ENCODE peak calls at places on chromosomes 12 and 14, in eight cellular contexts. One of them, this sample, is unnamed.

GRCh38 chr14:53032161-53032803 is 81.4 kb upstream of the FERMT2 start:
- DNase-seq in cardiac fibroblast: peak; percentile 93
- DNase-seq in sigmoid colon: peak; percentile 66
- DNase-seq in bronchial epithelial cell: peak; percentile 77
- DNase-seq in cardiac muscle cell: peak; percentile 87
- DNase-seq in astrocyte of the spinal cord: peak; percentile 86
- DNase-seq in fibroblast of lung: peak; percentile 94
- DNase-seq in neural progenitor cell: peak; percentile 34
- DNase-seq in this sample: peak; percentile 56

GRCh38 chr12:127401005-127401404 is 866.0 kb upstream of the TMEM132C start:
- DNase-seq in cardiac fibroblast: peak; percentile 65
- DNase-seq in sigmoid colon: no peak
- DNase-seq in bronchial epithelial cell: no peak
- DNase-seq in cardiac muscle cell: no peak
- DNase-seq in astrocyte of the spinal cord: peak; percentile 32
- DNase-seq in fibroblast of lung: peak; percentile 75
- DNase-seq in neural progenitor cell: no peak
- DNase-seq in this sample: no peak

GRCh38 chr12:10607885-10608458 is 5.4 kb downstream of the MAGOHB start:
- DNase-seq in cardiac fibroblast: peak; percentile 42
- DNase-seq in sigmoid colon: no peak
- DNase-seq in bronchial epithelial cell: peak; percentile 10
- DNase-seq in cardiac muscle cell: peak; percentile 28
- DNase-seq in astrocyte of the spinal cord: peak; percentile 29
- DNase-seq in fibroblast of lung: peak; percentile 11
- DNase-seq in neural progenitor cell: no peak
- DNase-seq in this sample: no peak

GRCh38 chr12:32170437-32170998 is 63.9 kb downstream of the BICD1 start:
- DNase-seq in cardiac fibroblast: no peak
- DNase-seq in sigmoid colon: no peak
- DNase-seq in bronchial epithelial cell: no peak
- DNase-seq in cardiac muscle cell: no peak
- DNase-seq in astrocyte of the spinal cord: no peak
- DNase-seq in fibroblast of lung: no peak
- DNase-seq in neural progenitor cell: no peak
- DNase-seq in this sample: no peak

GRCh38 chr14:101077511-101078074 is 174.1 kb upstream of the RTL1 start:
- DNase-seq in cardiac fibroblast: no peak
- DNase-seq in sigmoid colon: peak; percentile 57
- DNase-seq in bronchial epithelial cell: no peak
- DNase-seq in cardiac muscle cell: peak; percentile 50
- DNase-seq in astrocyte of the spinal cord: no peak
- DNase-seq in fibroblast of lung: peak; percentile 68
- DNase-seq in neural progenitor cell: peak; percentile 53
- DNase-seq in this sample: no peak

GRCh38 chr12:38544357-38545066 is 227.9 kb downstream of the ALG10B start:
- DNase-seq in cardiac fibroblast: no peak
- DNase-seq in sigmoid colon: no peak
- DNase-seq in bronchial epithelial cell: no peak
- DNase-seq in cardiac muscle cell: no peak
- DNase-seq in astrocyte of the spinal cord: no peak
- DNase-seq in fibroblast of lung: no peak
- DNase-seq in neural progenitor cell: peak; percentile 68
- DNase-seq in this sample: no peak

GRCh38 chr12:132761032-132761910 is at the start of gene ANKLE2:
- DNase-seq in cardiac fibroblast: peak; percentile 84
- DNase-seq in sigmoid colon: peak; percentile 78
- DNase-seq in bronchial epithelial cell: peak; percentile 35
- DNase-seq in cardiac muscle cell: peak; percentile 78
- DNase-seq in astrocyte of the spinal cord: peak; percentile 81
- DNase-seq in fibroblast of lung: peak; percentile 80
- DNase-seq in neural progenitor cell: peak; percentile 88
- DNase-seq in this sample: peak; percentile 20

GRCh38 chr12:121325922-121326396 is 26.3 kb downstream of the ANAPC5 start:
- DNase-seq in cardiac fibroblast: no peak
- DNase-seq in sigmoid colon: no peak
- DNase-seq in bronchial epithelial cell: no peak
- DNase-seq in cardiac muscle cell: peak; percentile 11
- DNase-seq in astrocyte of the spinal cord: no peak
- DNase-seq in fibroblast of lung: no peak
- DNase-seq in neural progenitor cell: no peak
- DNase-seq in this sample: no peak

GRCh38 chr12:62763319-62763718 is 171.6 kb downstream of the PPM1H start:
- DNase-seq in cardiac fibroblast: no peak
- DNase-seq in sigmoid colon: no peak
- DNase-seq in bronchial epithelial cell: no peak
- DNase-seq in cardiac muscle cell: no peak
- DNase-seq in astrocyte of the spinal cord: no peak
- DNase-seq in fibroblast of lung: no peak
- DNase-seq in neural progenitor cell: no peak
- DNase-seq in this sample: no peak

GRCh38 chr12:117012189-117012805 is 86.9 kb downstream of the TESC start:
- DNase-seq in cardiac fibroblast: peak; percentile 64
- DNase-seq in sigmoid colon: no peak
- DNase-seq in bronchial epithelial cell: peak; percentile 20
- DNase-seq in cardiac muscle cell: no peak
- DNase-seq in astrocyte of the spinal cord: peak; percentile 45
- DNase-seq in fibroblast of lung: peak; percentile 50
- DNase-seq in neural progenitor cell: no peak
- DNase-seq in this sample: no peak

GRCh38 chr14:92207012-92207927 is 85.5 kb downstream of the CPSF2 start:
- DNase-seq in cardiac fibroblast: no peak
- DNase-seq in sigmoid colon: no peak
- DNase-seq in bronchial epithelial cell: no peak
- DNase-seq in cardiac muscle cell: no peak
- DNase-seq in astrocyte of the spinal cord: no peak
- DNase-seq in fibroblast of lung: no peak
- DNase-seq in neural progenitor cell: peak; percentile 44
- DNase-seq in this sample: no peak

GRCh38 chr12:95022477-95022876 is 19.0 kb upstream of the NDUFA12 start:
- DNase-seq in cardiac fibroblast: no peak
- DNase-seq in sigmoid colon: no peak
- DNase-seq in bronchial epithelial cell: no peak
- DNase-seq in cardiac muscle cell: no peak
- DNase-seq in astrocyte of the spinal cord: no peak
- DNase-seq in fibroblast of lung: no peak
- DNase-seq in neural progenitor cell: no peak
- DNase-seq in this sample: no peak
- TF ChIP-seq CTCF in cardiac fibroblast: no peak
- TF ChIP-seq CTCF in sigmoid colon: no peak
- TF ChIP-seq CTCF in bronchial epithelial cell: no peak
- TF ChIP-seq CTCF in cardiac muscle cell: no peak
- TF ChIP-seq CTCF in astrocyte of the spinal cord: no peak
- TF ChIP-seq CTCF in fibroblast of lung: no peak
- TF ChIP-seq CTCF in neural progenitor cell: no peak
- TF ChIP-seq CTCF in this sample: no peak

DNA sequence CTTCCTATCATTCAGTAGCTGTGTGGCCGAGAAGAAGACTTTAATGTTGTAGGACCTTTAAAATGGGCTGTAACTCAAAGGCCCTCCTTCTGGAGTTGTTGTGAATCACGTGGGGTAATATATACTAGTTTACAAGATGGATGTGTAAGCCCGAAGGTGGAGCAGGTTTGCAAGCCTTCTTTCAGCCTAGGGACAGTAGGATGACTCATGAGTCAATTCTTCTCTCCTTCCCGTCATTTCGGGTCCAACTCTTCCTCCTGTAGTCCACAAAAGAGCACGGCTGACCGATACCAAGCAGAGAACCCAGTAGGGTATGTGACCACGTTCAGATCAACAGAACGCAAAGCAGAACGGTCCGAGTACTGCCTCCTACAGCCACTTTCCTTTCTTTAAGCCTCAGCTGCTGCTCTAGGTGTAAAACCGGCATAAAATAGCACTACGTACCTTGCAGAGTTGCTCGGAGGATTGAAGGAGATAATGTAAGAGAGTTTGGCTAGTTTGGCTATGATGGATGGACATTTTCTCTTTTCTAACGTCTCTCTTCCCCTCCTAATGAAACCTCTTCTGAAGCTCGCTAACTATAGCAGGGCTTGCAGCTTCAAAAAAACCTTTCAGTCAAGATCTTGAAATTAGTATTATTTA is 1.3 kb upstream of the RASSF3 start:
- DNase-seq in cardiac fibroblast: peak; percentile 66
- DNase-seq in sigmoid colon: no peak
- DNase-seq in bronchial epithelial cell: peak; percentile 85
- DNase-seq in cardiac muscle cell: peak; percentile 49
- DNase-seq in astrocyte of the spinal cord: peak; percentile 56
- DNase-seq in fibroblast of lung: peak; percentile 61
- DNase-seq in neural progenitor cell: peak; percentile 33
- DNase-seq in this sample: no peak
- TF ChIP-seq CTCF in cardiac fibroblast: no peak
- TF ChIP-seq CTCF in sigmoid colon: no peak
- TF ChIP-seq CTCF in bronchial epithelial cell: no peak
- TF ChIP-seq CTCF in cardiac muscle cell: peak; percentile 20
- TF ChIP-seq CTCF in astrocyte of the spinal cord: peak; percentile 28
- TF ChIP-seq CTCF in fibroblast of lung: peak; percentile 16
- TF ChIP-seq CTCF in neural progenitor cell: no peak
- TF ChIP-seq CTCF in this sample: peak; percentile 5

GRCh38 chr14:86055512-86055911 is 525.6 kb downstream of the FLRT2 start:
- DNase-seq in cardiac fibroblast: peak; percentile 4
- DNase-seq in sigmoid colon: no peak
- DNase-seq in bronchial epithelial cell: peak; percentile 42
- DNase-seq in cardiac muscle cell: peak; percentile 2
- DNase-seq in astrocyte of the spinal cord: peak; percentile 18
- DNase-seq in fibroblast of lung: peak; percentile 3
- DNase-seq in neural progenitor cell: peak; percentile 35
- DNase-seq in this sample: no peak
- TF ChIP-seq CTCF in cardiac fibroblast: no peak
- TF ChIP-seq CTCF in sigmoid colon: no peak
- TF ChIP-seq CTCF in bronchial epithelial cell: peak; percentile 11
- TF ChIP-seq CTCF in cardiac muscle cell: no peak
- TF ChIP-seq CTCF in astrocyte of the spinal cord: peak; percentile 21
- TF ChIP-seq CTCF in fibroblast of lung: peak; percentile 9
- TF ChIP-seq CTCF in neural progenitor cell: peak; percentile 43
- TF ChIP-seq CTCF in this sample: peak; percentile 1

GRCh38 chr12:122980192-122981035 is at the start of gene ARL6IP4:
- DNase-seq in cardiac fibroblast: peak; percentile 61
- DNase-seq in sigmoid colon: no peak
- DNase-seq in bronchial epithelial cell: peak; percentile 16
- DNase-seq in cardiac muscle cell: peak; percentile 76
- DNase-seq in astrocyte of the spinal cord: peak; percentile 61
- DNase-seq in fibroblast of lung: peak; percentile 64
- DNase-seq in neural progenitor cell: peak; percentile 80
- DNase-seq in this sample: no peak

GRCh38 chr12:122982494-122982850 is 2.0 kb downstream of the ARL6IP4 start:
- DNase-seq in cardiac fibroblast: no peak
- DNase-seq in sigmoid colon: no peak
- DNase-seq in bronchial epithelial cell: no peak
- DNase-seq in cardiac muscle cell: no peak
- DNase-seq in astrocyte of the spinal cord: no peak
- DNase-seq in fibroblast of lung: no peak
- DNase-seq in neural progenitor cell: no peak
- DNase-seq in this sample: no peak

GRCh38 chr12:122981587-122982493 is 1.4 kb downstream of the ARL6IP4 start:
- DNase-seq in cardiac fibroblast: no peak
- DNase-seq in sigmoid colon: no peak
- DNase-seq in bronchial epithelial cell: no peak
- DNase-seq in cardiac muscle cell: no peak
- DNase-seq in astrocyte of the spinal cord: no peak
- DNase-seq in fibroblast of lung: peak; percentile 4
- DNase-seq in neural progenitor cell: no peak
- DNase-seq in this sample: no peak

GRCh38 chr12:122979908-122980191 is 631 bp upstream of the ARL6IP4 start:
- DNase-seq in cardiac fibroblast: peak; percentile 37
- DNase-seq in sigmoid colon: no peak
- DNase-seq in bronchial epithelial cell: peak; percentile 20
- DNase-seq in cardiac muscle cell: no peak
- DNase-seq in astrocyte of the spinal cord: no peak
- DNase-seq in fibroblast of lung: no peak
- DNase-seq in neural progenitor cell: peak; percentile 34
- DNase-seq in this sample: no peak

GRCh38 chr12:122981036-122981471 is 573 bp downstream of the ARL6IP4 start:
- DNase-seq in cardiac fibroblast: peak; percentile 39
- DNase-seq in sigmoid colon: no peak
- DNase-seq in bronchial epithelial cell: no peak
- DNase-seq in cardiac muscle cell: peak; percentile 23
- DNase-seq in astrocyte of the spinal cord: no peak
- DNase-seq in fibroblast of lung: peak; percentile 27
- DNase-seq in neural progenitor cell: peak; percentile 67
- DNase-seq in this sample: no peak
- TF ChIP-seq CTCF in cardiac fibroblast: no peak
- TF ChIP-seq CTCF in sigmoid colon: no peak
- TF ChIP-seq CTCF in bronchial epithelial cell: no peak
- TF ChIP-seq CTCF in cardiac muscle cell: no peak
- TF ChIP-seq CTCF in astrocyte of the spinal cord: no peak
- TF ChIP-seq CTCF in fibroblast of lung: no peak
- TF ChIP-seq CTCF in neural progenitor cell: no peak
- TF ChIP-seq CTCF in this sample: no peak

DNA sequence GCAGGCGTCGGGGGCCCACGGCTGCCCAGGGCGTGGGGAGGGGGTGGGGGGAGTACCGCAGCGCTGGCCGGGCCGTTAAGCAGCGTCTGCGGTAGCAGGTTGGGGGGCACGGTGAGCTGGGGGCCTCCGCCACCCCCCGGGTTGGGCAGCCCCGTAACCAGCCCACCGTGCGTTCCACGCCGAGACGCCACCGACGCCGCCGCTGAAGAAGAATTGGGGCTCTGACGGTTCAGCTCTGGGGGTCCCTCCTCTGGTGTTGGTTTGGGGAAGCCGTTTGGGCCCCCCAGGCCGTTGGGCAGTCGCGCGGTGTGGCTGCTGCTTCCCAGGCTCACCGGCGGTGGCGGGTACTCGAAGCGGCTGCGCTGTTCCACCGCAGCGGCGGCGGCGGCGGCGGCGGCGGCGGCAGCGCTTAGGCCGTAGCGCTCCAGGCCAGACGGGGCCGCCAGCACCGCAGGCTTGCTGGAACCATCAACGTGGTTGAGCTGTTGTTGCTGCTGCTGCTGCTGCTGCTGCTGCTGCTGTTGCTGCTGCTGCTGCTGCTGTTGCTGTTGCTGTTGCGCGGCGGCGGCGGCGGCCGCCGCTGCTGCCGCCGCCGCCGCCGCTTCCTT is 1.5 kb downstream of the IRF2BPL start:
- DNase-seq in cardiac fibroblast: peak; percentile 63
- DNase-seq in sigmoid colon: peak; percentile 79
- DNase-seq in bronchial epithelial cell: no peak
- DNase-seq in cardiac muscle cell: peak; percentile 72
- DNase-seq in astrocyte of the spinal cord: peak; percentile 56
- DNase-seq in fibroblast of lung: peak; percentile 56
- DNase-seq in neural progenitor cell: peak; percentile 88
- DNase-seq in this sample: no peak
- TF ChIP-seq CTCF in cardiac fibroblast: no peak
- TF ChIP-seq CTCF in sigmoid colon: no peak
- TF ChIP-seq CTCF in bronchial epithelial cell: no peak
- TF ChIP-seq CTCF in cardiac muscle cell: no peak
- TF ChIP-seq CTCF in astrocyte of the spinal cord: no peak
- TF ChIP-seq CTCF in fibroblast of lung: no peak
- TF ChIP-seq CTCF in neural progenitor cell: no peak
- TF ChIP-seq CTCF in this sample: no peak

GRCh38 chr14:58639842-58640484 is 2.2 kb downstream of the DACT1 start:
- DNase-seq in cardiac fibroblast: peak; percentile 94
- DNase-seq in sigmoid colon: no peak
- DNase-seq in bronchial epithelial cell: peak; percentile 62
- DNase-seq in cardiac muscle cell: peak; percentile 93
- DNase-seq in astrocyte of the spinal cord: peak; percentile 87
- DNase-seq in fibroblast of lung: peak; percentile 87
- DNase-seq in neural progenitor cell: peak; percentile 68
- DNase-seq in this sample: peak; percentile 72
- TF ChIP-seq CTCF in cardiac fibroblast: peak; percentile 63
- TF ChIP-seq CTCF in sigmoid colon: peak; percentile 28
- TF ChIP-seq CTCF in bronchial epithelial cell: peak; percentile 68
- TF ChIP-seq CTCF in cardiac muscle cell: peak; percentile 76
- TF ChIP-seq CTCF in astrocyte of the spinal cord: peak; percentile 68
- TF ChIP-seq CTCF in fibroblast of lung: peak; percentile 69
- TF ChIP-seq CTCF in neural progenitor cell: peak; percentile 79
- TF ChIP-seq CTCF in this sample: peak; percentile 76